ENCODE peak calls at places on chromosomes 4 and X, in ten cellular contexts. N, U, Z, P, W, Y, I, H, D and A are unnamed samples.

GRCh38 chr4:47213106-47213505 is 181.7 kb downstream of the GABRB1 start:
- DNase-seq in N (no peak), P (peak), H (no peak), D (no peak), Z (no peak), Y (no peak), U (no peak), W (no peak), I (no peak), A (no peak)

GRCh38 chrX:1449581-1450149 is 3.0 kb downstream of the ASMTL start:
- DNase-seq in P (no peak), N (no peak), H (no peak), D (no peak), Z (no peak), Y (no peak), U (no peak), W (no peak), I (no peak), A (no peak)

GRCh38 chr4:104751468-104751867 is 256.8 kb upstream of the CXXC4 start:
- DNase-seq in I (no peak), Z (no peak), W (no peak), Y (no peak), N (no peak), D (no peak), H (no peak), U (no peak), P (no peak), A (no peak)

GRCh38 chrX:29478336-29479069 is 736.9 kb upstream of the MAGEB2 start:
- DNase-seq in Y (peak), U (peak), P (peak), W (peak), D (no peak), N (peak), H (no peak), I (peak), Z (peak), A (no peak)

GRCh38 chr4:102139132-102139573 is 206.1 kb downstream of the SLC39A8 start:
- DNase-seq in Z (peak), I (peak), W (no peak), Y (no peak), U (peak), H (no peak), D (peak), P (peak), N (no peak), A (no peak)

GRCh38 chr4:21474195-21474594 is 474.4 kb downstream of the KCNIP4 start:
- DNase-seq in H (no peak), W (no peak), Z (no peak), I (no peak), D (no peak), U (no peak), P (no peak), Y (no peak), N (no peak), A (no peak)

GRCh38 chr4:156475322-156475721 is 496.3 kb downstream of the PDGFC start:
- DNase-seq in U (peak), W (no peak), Y (peak), P (peak), N (peak), D (no peak), Z (peak), H (peak), I (peak), A (no peak)

GRCh38 chr4:186067757-186068385 is 1.1 kb upstream of the TLR3 start:
- DNase-seq in I (peak), P (peak), U (peak), W (peak), H (peak), D (no peak), N (peak), Z (peak), Y (peak), A (peak)

GRCh38 chr4:88158360-88159136 is at the start of gene ABCG2:
- DNase-seq in H (no peak), D (no peak), I (peak), P (peak), W (peak), U (peak), Y (peak), Z (no peak), N (peak), A (peak)

GRCh38 chr4:151540728-151541437 is 131.9 kb downstream of the FHIP1A start:
- DNase-seq in U (peak), W (no peak), H (peak), N (no peak), I (peak), P (peak), Z (peak), D (peak), Y (peak), A (no peak)

GRCh38 chrX:136519069-136519468 is 12.9 kb upstream of the VGLL1 start:
- DNase-seq in Y (no peak), H (no peak), W (no peak), U (no peak), P (no peak), D (no peak), I (no peak), N (no peak), Z (no peak), A (no peak)

GRCh38 chr4:83771113-83771705 is 235.3 kb downstream of the GPAT3 start:
- DNase-seq in P (peak), I (peak), N (peak), U (peak), Y (peak), H (peak), Z (peak), D (no peak), W (peak), A (peak)

GRCh38 chr4:148415500-148415899 is 26.7 kb downstream of the NR3C2 start:
- DNase-seq in U (peak), P (peak), Y (peak), I (peak), W (no peak), Z (peak), D (no peak), H (no peak), N (no peak), A (no peak)

GRCh38 chr4:177907736-177908424 is 465.6 kb upstream of the AGA start:
- DNase-seq in Z (no peak), P (no peak), U (no peak), I (peak), N (no peak), Y (no peak), W (no peak), H (no peak), D (no peak), A (no peak)

GRCh38 chr4:1204286-1204827 is 32.0 kb upstream of the SPON2 start:
- DNase-seq in D (no peak), H (no peak), N (peak), I (no peak), U (no peak), W (peak), P (no peak), Z (no peak), Y (no peak), A (peak)

GRCh38 chr4:156971168-156971601 is 414 bp downstream of the PDGFC start:
- DNase-seq in Y (no peak), W (peak), Z (no peak), U (no peak), I (no peak), N (peak), P (no peak), H (no peak), D (no peak), A (no peak)

GRCh38 chr4:71004281-71004851 is 10.9 kb downstream of the DCK start:
- DNase-seq in U (no peak), P (no peak), H (no peak), D (no peak), I (no peak), N (no peak), Y (no peak), W (peak), Z (no peak), A (peak)

GRCh38 chr4:76007089-76007559 is at the start of gene CXCL9:
- DNase-seq in N (no peak), P (no peak), U (no peak), Z (no peak), I (no peak), D (no peak), W (no peak), H (no peak), Y (no peak), A (no peak)

GRCh38 chr4:189809885-189810284 is 130.8 kb upstream of the FRG1 start:
- DNase-seq in H (no peak), I (no peak), D (no peak), Y (no peak), Z (no peak), P (no peak), N (no peak), U (no peak), W (no peak), A (no peak)

GRCh38 chr4:89708903-89709361 is 128.0 kb downstream of the SNCA start:
- DNase-seq in W (no peak), D (no peak), Y (no peak), U (peak), Z (no peak), H (peak), N (no peak), I (no peak), P (peak), A (no peak)

GRCh38 chr4:65624651-65625050 is 45.6 kb downstream of the EPHA5 start:
- DNase-seq in I (no peak), Z (no peak), Y (no peak), P (peak), H (no peak), D (no peak), U (no peak), N (no peak), W (no peak), A (no peak)

GRCh38 chr4:144709159-144709558 is 63.2 kb downstream of the HHIP start:
- DNase-seq in Y (no peak), I (no peak), D (no peak), H (no peak), Z (peak), W (no peak), P (peak), U (peak), N (no peak), A (no peak)

GRCh38 chrX:9269134-9269533 is 195.7 kb upstream of the TBL1X start:
- DNase-seq in W (no peak), Z (no peak), Y (no peak), D (no peak), U (no peak), H (no peak), P (no peak), N (no peak), I (no peak), A (no peak)

GRCh38 chr4:14022428-14022827 is 394.9 kb upstream of the BOD1L1 start:
- DNase-seq in Y (peak), P (peak), Z (no peak), W (no peak), H (peak), U (peak), D (no peak), I (peak), N (no peak), A (no peak)

GRCh38 chrX:13028871-13029336 is 15.5 kb downstream of the FAM9C start:
- DNase-seq in W (no peak), N (no peak), Y (no peak), H (no peak), I (peak), P (no peak), D (no peak), U (no peak), Z (no peak), A (no peak)

GRCh38 chr4:112731715-112732114 is 94.8 kb downstream of the LARP7 start:
- DNase-seq in H (no peak), I (no peak), U (no peak), Z (no peak), Y (no peak), D (no peak), P (no peak), W (no peak), N (no peak), A (no peak)

GRCh38 chr4:5971077-5971447 is 47.2 kb downstream of the C4orf50 start:
- DNase-seq in I (no peak), N (no peak), U (no peak), Z (no peak), H (no peak), Y (no peak), D (no peak), P (no peak), W (peak), A (no peak)

GRCh38 chr4:145773581-145774234 is 93.8 kb downstream of the C4orf51 start:
- DNase-seq in D (no peak), U (no peak), N (no peak), Z (no peak), H (no peak), I (no peak), P (no peak), W (no peak), Y (no peak), A (no peak)

GRCh38 chr4:177285953-177286352 is 23.7 kb upstream of the NEIL3 start:
- DNase-seq in P (no peak), Y (no peak), Z (no peak), I (no peak), N (no peak), D (no peak), U (no peak), W (no peak), H (no peak), A (no peak)

GRCh38 chr4:15729910-15730533 is 27.2 kb downstream of the BST1 start:
- DNase-seq in Z (peak), N (peak), H (no peak), U (peak), W (no peak), I (peak), P (peak), Y (peak), D (no peak), A (peak)

GRCh38 chrX:9062621-9063020 is 28.7 kb upstream of the FAM9B start:
- DNase-seq in P (no peak), W (no peak), D (no peak), U (no peak), Y (no peak), Z (no peak), I (no peak), N (no peak), H (no peak), A (no peak)

GRCh38 chr4:1499465-1499864 is 93.2 kb upstream of the NKX1-1 start:
- DNase-seq in D (no peak), U (no peak), I (no peak), P (no peak), Z (no peak), Y (no peak), N (no peak), H (no peak), W (peak), A (no peak)

GRCh38 chr4:13612569-13612968 is 15.0 kb downstream of the BOD1L1 start:
- DNase-seq in I (no peak), H (no peak), Y (no peak), Z (no peak), N (no peak), U (no peak), D (no peak), P (peak), W (no peak), A (no peak)

GRCh38 chr4:115187136-115187535 is 73.7 kb upstream of the NDST4 start:
- DNase-seq in Y (no peak), I (no peak), Z (no peak), D (peak), P (peak), W (no peak), U (no peak), H (no peak), N (no peak), A (no peak)

GRCh38 chrX:19225906-19226305 is 103.6 kb upstream of the ADGRG2 start:
- DNase-seq in N (no peak), Z (no peak), P (peak), D (no peak), Y (peak), U (peak), W (peak), I (peak), H (no peak), A (no peak)

GRCh38 chr4:79576480-79576803 is 168.4 kb upstream of the GK2 start:
- DNase-seq in W (no peak), P (peak), N (no peak), Y (peak), H (no peak), U (peak), D (no peak), Z (no peak), I (peak), A (peak)

GRCh38 chrX:32489125-32489524 is 722.2 kb downstream of the DMD start:
- DNase-seq in U (no peak), Z (no peak), D (no peak), Y (no peak), P (no peak), N (no peak), W (no peak), I (no peak), H (no peak), A (no peak)

GRCh38 chrX:40998123-40998522 is 87.1 kb upstream of the USP9X start:
- DNase-seq in P (no peak), I (no peak), Z (no peak), N (peak), H (no peak), D (no peak), Y (no peak), U (no peak), W (no peak), A (no peak)

GRCh38 chr4:47926667-47927258 is 12.4 kb upstream of the NFXL1 start:
- DNase-seq in Y (peak), P (peak), D (no peak), I (peak), H (peak), N (peak), U (peak), W (peak), Z (peak), A (peak)

GRCh38 chr4:17188035-17188967 is 289.9 kb upstream of the LDB2 start:
- DNase-seq in Y (no peak), W (no peak), U (no peak), I (no peak), D (no peak), P (no peak), N (no peak), H (no peak), Z (no peak), A (no peak)

GRCh38 chrX:106220177-106220576 is 52.1 kb downstream of the PWWP3B start:
- DNase-seq in I (no peak), H (no peak), D (no peak), P (peak), Z (no peak), N (peak), Y (no peak), W (no peak), U (peak), A (no peak)
- TF ChIP-seq CTCF in I (peak), H (peak), D (peak), P (peak), Z (peak), N (peak), Y (peak), W (no peak), U (peak), A (no peak)

DNA sequence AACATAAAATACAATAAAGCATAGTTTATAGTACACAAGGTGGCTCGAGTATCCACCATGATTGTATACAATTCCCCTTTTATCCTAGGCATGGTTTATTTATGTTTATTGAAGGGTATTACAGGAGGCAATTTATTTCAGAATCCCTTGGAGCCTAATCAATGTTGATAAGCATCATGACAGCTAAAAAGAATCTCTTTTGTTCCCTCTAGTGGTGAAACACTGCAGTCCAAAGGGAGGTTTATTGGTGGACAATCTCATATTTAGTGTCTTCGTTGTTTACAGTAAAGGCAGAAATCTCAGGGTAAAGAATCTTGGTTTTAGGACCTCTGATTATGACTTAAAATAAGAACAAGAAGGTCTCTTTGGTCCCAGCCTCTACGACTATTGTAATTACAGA is 1712.5 kb downstream of the C4orf33 start:
- DNase-seq in I (peak), W (no peak), Y (peak), P (peak), Z (peak), U (peak), D (no peak), H (no peak), N (no peak), A (no peak)
- TF ChIP-seq CTCF in I (peak), W (no peak), Y (peak), P (peak), Z (peak), U (peak), D (no peak), H (no peak), N (peak), A (no peak)

GRCh38 chr4:127124919-127125318 is 507.8 kb upstream of the INTU start:
- DNase-seq in Z (no peak), H (no peak), D (no peak), Y (peak), W (no peak), P (peak), U (peak), N (no peak), I (no peak), A (no peak)
- TF ChIP-seq CTCF in Z (peak), H (peak), D (peak), Y (peak), W (no peak), P (peak), U (no peak), N (no peak), I (no peak), A (no peak)

GRCh38 chr4:38454284-38454683 is 209.7 kb upstream of the KLF3 start:
- DNase-seq in I (no peak), Z (no peak), W (no peak), N (no peak), Y (no peak), H (no peak), D (no peak), U (no peak), P (no peak), A (no peak)

GRCh38 chr4:38453253-38453881 is 210.6 kb upstream of the KLF3 start:
- DNase-seq in I (no peak), Y (no peak), Z (no peak), U (no peak), P (no peak), H (no peak), W (no peak), D (no peak), N (no peak), A (no peak)

GRCh38 chr4:38452009-38452408 is 212.0 kb upstream of the KLF3 start:
- DNase-seq in P (no peak), H (no peak), W (no peak), N (no peak), D (no peak), Z (no peak), I (no peak), Y (no peak), U (no peak), A (peak)

GRCh38 chr4:38455092-38455855 is 208.7 kb upstream of the KLF3 start:
- DNase-seq in U (no peak), N (no peak), W (no peak), D (no peak), I (no peak), Y (no peak), Z (no peak), H (no peak), P (no peak), A (no peak)

GRCh38 chr4:38449506-38450174 is 214.4 kb upstream of the KLF3 start:
- DNase-seq in W (peak), N (peak), Z (no peak), D (no peak), Y (no peak), I (no peak), H (peak), U (no peak), P (peak), A (no peak)
- TF ChIP-seq CTCF in W (no peak), N (peak), Z (peak), D (no peak), Y (no peak), I (no peak), H (no peak), U (no peak), P (no peak), A (no peak)

GRCh38 chr4:41287852-41288251 is 31.1 kb downstream of the UCHL1 start:
- DNase-seq in Z (no peak), U (no peak), D (no peak), P (no peak), I (no peak), N (no peak), H (no peak), W (no peak), Y (no peak), A (no peak)
- TF ChIP-seq CTCF in Z (no peak), U (no peak), D (no peak), P (no peak), I (no peak), N (no peak), H (no peak), W (no peak), Y (no peak), A (no peak)

DNA sequence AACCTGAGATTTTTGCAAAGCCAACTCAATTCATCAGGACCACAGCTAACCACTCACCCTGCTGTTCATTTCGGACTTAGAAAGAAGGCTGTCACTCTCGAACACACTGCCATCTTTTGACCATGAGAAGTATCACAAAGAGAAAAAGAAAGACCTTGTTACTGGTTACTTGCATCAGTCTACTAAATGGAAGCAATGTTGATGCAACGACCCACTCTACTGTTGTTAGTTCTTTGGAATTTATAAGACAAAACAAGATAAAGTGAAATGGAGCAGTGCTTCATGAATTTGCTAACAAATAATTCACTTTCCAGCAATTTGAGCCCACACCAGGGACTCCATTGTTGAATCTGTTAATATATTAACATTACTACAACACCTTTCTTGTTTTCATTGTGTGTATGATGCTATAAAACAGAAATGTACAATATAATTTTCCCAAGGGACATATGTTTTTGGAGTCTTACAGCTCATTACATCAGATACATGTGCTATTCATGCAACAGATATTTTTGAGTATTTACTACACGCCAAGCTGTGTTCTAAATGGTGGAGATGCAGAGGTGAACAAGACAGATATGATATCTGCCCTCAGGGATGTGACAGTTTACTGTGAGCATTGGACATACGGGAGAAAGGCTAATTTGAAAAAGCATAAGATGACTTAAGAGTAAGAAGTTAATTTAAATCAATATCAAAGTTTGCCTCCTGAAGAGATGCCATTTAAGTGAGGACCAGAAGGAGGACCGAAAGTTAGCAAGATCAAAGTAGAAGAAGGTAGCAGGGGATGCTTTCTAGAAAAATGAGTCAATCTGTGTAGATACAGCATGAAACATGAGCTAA is 87.2 kb downstream of the AREG start:
- DNase-seq in P (peak), Y (peak), U (peak), D (no peak), H (peak), N (peak), Z (peak), I (peak), W (no peak), A (peak)
- TF ChIP-seq CTCF in P (peak), Y (peak), U (peak), D (peak), H (peak), N (peak), Z (peak), I (peak), W (no peak), A (peak)